ENCODE peak calls at places on chromosomes 2 and 18, in nine cellular contexts. One of them, this sample, is unnamed.

GRCh38 chr2:7510353-7510752 is 593.1 kb downstream of the RNF144A start:
- DNase-seq in HCT116: no peak
- DNase-seq in lower lobe of right lung: no peak
- DNase-seq in endothelial cell: no peak
- DNase-seq in AG04449: no peak
- DNase-seq in fibroblast of lung: no peak
- DNase-seq in B cell: no peak
- DNase-seq in CD4-positive, alpha-beta T cell: no peak
- DNase-seq in left ventricle myocardium inferior: no peak
- DNase-seq in this sample: no peak

GRCh38 chr2:212929971-212930370 is 221.4 kb downstream of the IKZF2 start:
- DNase-seq in B cell: no peak
- DNase-seq in AG04449: no peak
- DNase-seq in HCT116: no peak
- DNase-seq in endothelial cell: no peak
- DNase-seq in left ventricle myocardium inferior: no peak
- DNase-seq in lower lobe of right lung: no peak
- DNase-seq in CD4-positive, alpha-beta T cell: no peak
- DNase-seq in fibroblast of lung: no peak
- DNase-seq in this sample: no peak

GRCh38 chr2:69147841-69148533 is 135.0 kb downstream of the ANTXR1 start:
- DNase-seq in CD4-positive, alpha-beta T cell: no peak
- DNase-seq in fibroblast of lung: no peak
- DNase-seq in B cell: no peak
- DNase-seq in lower lobe of right lung: no peak
- DNase-seq in left ventricle myocardium inferior: no peak
- DNase-seq in endothelial cell: no peak
- DNase-seq in HCT116: no peak
- DNase-seq in AG04449: no peak
- DNase-seq in this sample: no peak

GRCh38 chr2:227439214-227439613 is 32.7 kb upstream of the AGFG1 start:
- DNase-seq in lower lobe of right lung: no peak
- DNase-seq in fibroblast of lung: no peak
- DNase-seq in endothelial cell: no peak
- DNase-seq in HCT116: no peak
- DNase-seq in B cell: no peak
- DNase-seq in CD4-positive, alpha-beta T cell: no peak
- DNase-seq in AG04449: no peak
- DNase-seq in left ventricle myocardium inferior: no peak
- DNase-seq in this sample: no peak

GRCh38 chr2:232352511-232353091 is 25.9 kb upstream of the ALPP start:
- DNase-seq in HCT116: no peak
- DNase-seq in B cell: no peak
- DNase-seq in CD4-positive, alpha-beta T cell: no peak
- DNase-seq in AG04449: no peak
- DNase-seq in endothelial cell: no peak
- DNase-seq in left ventricle myocardium inferior: no peak
- DNase-seq in lower lobe of right lung: peak
- DNase-seq in fibroblast of lung: no peak
- DNase-seq in this sample: no peak

GRCh38 chr2:67760995-67761394 is 301.8 kb downstream of the C1D start:
- DNase-seq in CD4-positive, alpha-beta T cell: no peak
- DNase-seq in left ventricle myocardium inferior: no peak
- DNase-seq in endothelial cell: no peak
- DNase-seq in fibroblast of lung: no peak
- DNase-seq in AG04449: no peak
- DNase-seq in HCT116: no peak
- DNase-seq in B cell: no peak
- DNase-seq in lower lobe of right lung: no peak
- DNase-seq in this sample: no peak

GRCh38 chr2:8482432-8482831 is 199.4 kb upstream of the ID2 start:
- DNase-seq in fibroblast of lung: no peak
- DNase-seq in left ventricle myocardium inferior: no peak
- DNase-seq in HCT116: no peak
- DNase-seq in CD4-positive, alpha-beta T cell: no peak
- DNase-seq in lower lobe of right lung: no peak
- DNase-seq in AG04449: no peak
- DNase-seq in endothelial cell: no peak
- DNase-seq in B cell: no peak
- DNase-seq in this sample: no peak

GRCh38 chr18:11660691-11661090 is 28.4 kb upstream of the GNAL start:
- DNase-seq in AG04449: no peak
- DNase-seq in endothelial cell: no peak
- DNase-seq in B cell: no peak
- DNase-seq in CD4-positive, alpha-beta T cell: no peak
- DNase-seq in lower lobe of right lung: no peak
- DNase-seq in fibroblast of lung: no peak
- DNase-seq in HCT116: no peak
- DNase-seq in left ventricle myocardium inferior: no peak
- DNase-seq in this sample: no peak

GRCh38 chr2:191391171-191391570 is 146.0 kb downstream of the MYO1B start:
- DNase-seq in fibroblast of lung: no peak
- DNase-seq in AG04449: no peak
- DNase-seq in lower lobe of right lung: no peak
- DNase-seq in B cell: no peak
- DNase-seq in CD4-positive, alpha-beta T cell: no peak
- DNase-seq in endothelial cell: no peak
- DNase-seq in HCT116: no peak
- DNase-seq in left ventricle myocardium inferior: no peak
- DNase-seq in this sample: no peak

GRCh38 chr2:170815746-170816498 is 765 bp upstream of the GAD1 start:
- DNase-seq in AG04449: no peak
- DNase-seq in HCT116: peak
- DNase-seq in lower lobe of right lung: peak
- DNase-seq in fibroblast of lung: peak
- DNase-seq in B cell: peak
- DNase-seq in endothelial cell: peak
- DNase-seq in left ventricle myocardium inferior: peak
- DNase-seq in CD4-positive, alpha-beta T cell: peak
- DNase-seq in this sample: peak

GRCh38 chr2:13260401-13260800 is 543.7 kb downstream of the TRIB2 start:
- DNase-seq in HCT116: no peak
- DNase-seq in CD4-positive, alpha-beta T cell: no peak
- DNase-seq in left ventricle myocardium inferior: no peak
- DNase-seq in lower lobe of right lung: no peak
- DNase-seq in endothelial cell: peak
- DNase-seq in AG04449: no peak
- DNase-seq in fibroblast of lung: no peak
- DNase-seq in B cell: no peak
- DNase-seq in this sample: no peak

GRCh38 chr2:15748736-15749323 is 157.2 kb downstream of the DDX1 start:
- DNase-seq in CD4-positive, alpha-beta T cell: no peak
- DNase-seq in HCT116: peak
- DNase-seq in endothelial cell: peak
- DNase-seq in B cell: no peak
- DNase-seq in fibroblast of lung: no peak
- DNase-seq in left ventricle myocardium inferior: no peak
- DNase-seq in AG04449: no peak
- DNase-seq in lower lobe of right lung: no peak
- DNase-seq in this sample: peak

GRCh38 chr2:122469147-122469546 is 713.7 kb downstream of the TSN start:
- DNase-seq in B cell: no peak
- DNase-seq in left ventricle myocardium inferior: no peak
- DNase-seq in endothelial cell: no peak
- DNase-seq in fibroblast of lung: no peak
- DNase-seq in AG04449: no peak
- DNase-seq in lower lobe of right lung: no peak
- DNase-seq in CD4-positive, alpha-beta T cell: no peak
- DNase-seq in HCT116: no peak
- DNase-seq in this sample: no peak

GRCh38 chr2:72985891-72986683 is 68.8 kb downstream of the EMX1 start:
- DNase-seq in left ventricle myocardium inferior: no peak
- DNase-seq in fibroblast of lung: no peak
- DNase-seq in HCT116: no peak
- DNase-seq in CD4-positive, alpha-beta T cell: no peak
- DNase-seq in lower lobe of right lung: peak
- DNase-seq in AG04449: no peak
- DNase-seq in endothelial cell: no peak
- DNase-seq in B cell: no peak
- DNase-seq in this sample: no peak

GRCh38 chr2:46167924-46168323 is 129.3 kb upstream of the EPAS1 start:
- DNase-seq in endothelial cell: no peak
- DNase-seq in AG04449: no peak
- DNase-seq in HCT116: no peak
- DNase-seq in B cell: no peak
- DNase-seq in CD4-positive, alpha-beta T cell: no peak
- DNase-seq in left ventricle myocardium inferior: no peak
- DNase-seq in fibroblast of lung: no peak
- DNase-seq in lower lobe of right lung: no peak
- DNase-seq in this sample: no peak

GRCh38 chr2:97957432-97958183 is 38.1 kb downstream of the TMEM131 start:
- DNase-seq in left ventricle myocardium inferior: no peak
- DNase-seq in fibroblast of lung: no peak
- DNase-seq in HCT116: no peak
- DNase-seq in AG04449: no peak
- DNase-seq in CD4-positive, alpha-beta T cell: no peak
- DNase-seq in lower lobe of right lung: no peak
- DNase-seq in B cell: no peak
- DNase-seq in endothelial cell: no peak
- DNase-seq in this sample: peak
- TF ChIP-seq CTCF in left ventricle myocardium inferior: no peak
- TF ChIP-seq CTCF in fibroblast of lung: no peak
- TF ChIP-seq CTCF in HCT116: no peak
- TF ChIP-seq CTCF in AG04449: no peak
- TF ChIP-seq CTCF in CD4-positive, alpha-beta T cell: no peak
- TF ChIP-seq CTCF in lower lobe of right lung: no peak
- TF ChIP-seq CTCF in B cell: no peak
- TF ChIP-seq CTCF in endothelial cell: no peak
- TF ChIP-seq CTCF in this sample: no peak

GRCh38 chr2:173271825-173272224 is 82.8 kb upstream of the CDCA7 start:
- DNase-seq in HCT116: no peak
- DNase-seq in lower lobe of right lung: no peak
- DNase-seq in B cell: no peak
- DNase-seq in fibroblast of lung: no peak
- DNase-seq in left ventricle myocardium inferior: no peak
- DNase-seq in endothelial cell: no peak
- DNase-seq in AG04449: no peak
- DNase-seq in CD4-positive, alpha-beta T cell: no peak
- DNase-seq in this sample: no peak

GRCh38 chr2:173271135-173271534 is 83.5 kb upstream of the CDCA7 start:
- DNase-seq in endothelial cell: no peak
- DNase-seq in left ventricle myocardium inferior: no peak
- DNase-seq in lower lobe of right lung: no peak
- DNase-seq in fibroblast of lung: no peak
- DNase-seq in HCT116: no peak
- DNase-seq in CD4-positive, alpha-beta T cell: no peak
- DNase-seq in AG04449: no peak
- DNase-seq in B cell: no peak
- DNase-seq in this sample: no peak

DNA sequence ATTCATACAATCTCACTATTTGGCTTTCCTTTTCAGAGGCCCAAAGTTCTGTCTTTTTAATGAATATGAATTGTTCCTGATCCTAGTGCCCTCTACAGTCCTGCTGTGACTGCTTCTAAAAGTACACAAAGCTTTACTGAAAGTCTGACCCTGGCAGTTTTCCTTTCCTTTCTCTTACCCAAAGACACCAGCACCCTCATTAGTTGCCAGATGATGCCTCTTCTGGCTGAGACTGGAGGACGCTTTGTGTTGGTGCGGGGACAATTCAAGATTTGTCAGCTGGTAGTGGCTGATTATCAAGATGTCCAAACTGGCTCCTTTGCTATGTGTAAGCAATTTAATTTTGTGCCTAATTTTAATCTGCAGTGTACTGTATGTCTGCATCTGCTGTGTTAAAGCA is 81.8 kb upstream of the CDCA7 start:
- DNase-seq in AG04449: no peak
- DNase-seq in left ventricle myocardium inferior: no peak
- DNase-seq in lower lobe of right lung: no peak
- DNase-seq in CD4-positive, alpha-beta T cell: no peak
- DNase-seq in B cell: no peak
- DNase-seq in endothelial cell: no peak
- DNase-seq in HCT116: no peak
- DNase-seq in fibroblast of lung: no peak
- DNase-seq in this sample: no peak
- TF ChIP-seq CTCF in AG04449: no peak
- TF ChIP-seq CTCF in left ventricle myocardium inferior: no peak
- TF ChIP-seq CTCF in lower lobe of right lung: no peak
- TF ChIP-seq CTCF in CD4-positive, alpha-beta T cell: no peak
- TF ChIP-seq CTCF in B cell: no peak
- TF ChIP-seq CTCF in endothelial cell: no peak
- TF ChIP-seq CTCF in HCT116: no peak
- TF ChIP-seq CTCF in fibroblast of lung: no peak
- TF ChIP-seq CTCF in this sample: no peak

GRCh38 chr18:54558609-54559585 is 32.1 kb upstream of the DYNAP start:
- DNase-seq in HCT116: no peak
- DNase-seq in CD4-positive, alpha-beta T cell: no peak
- DNase-seq in fibroblast of lung: peak
- DNase-seq in B cell: no peak
- DNase-seq in endothelial cell: peak
- DNase-seq in AG04449: no peak
- DNase-seq in left ventricle myocardium inferior: no peak
- DNase-seq in lower lobe of right lung: no peak
- DNase-seq in this sample: peak
- TF ChIP-seq CTCF in HCT116: peak
- TF ChIP-seq CTCF in CD4-positive, alpha-beta T cell: peak
- TF ChIP-seq CTCF in fibroblast of lung: peak
- TF ChIP-seq CTCF in B cell: peak
- TF ChIP-seq CTCF in endothelial cell: peak
- TF ChIP-seq CTCF in AG04449: peak
- TF ChIP-seq CTCF in left ventricle myocardium inferior: peak
- TF ChIP-seq CTCF in lower lobe of right lung: peak
- TF ChIP-seq CTCF in this sample: peak

DNA sequence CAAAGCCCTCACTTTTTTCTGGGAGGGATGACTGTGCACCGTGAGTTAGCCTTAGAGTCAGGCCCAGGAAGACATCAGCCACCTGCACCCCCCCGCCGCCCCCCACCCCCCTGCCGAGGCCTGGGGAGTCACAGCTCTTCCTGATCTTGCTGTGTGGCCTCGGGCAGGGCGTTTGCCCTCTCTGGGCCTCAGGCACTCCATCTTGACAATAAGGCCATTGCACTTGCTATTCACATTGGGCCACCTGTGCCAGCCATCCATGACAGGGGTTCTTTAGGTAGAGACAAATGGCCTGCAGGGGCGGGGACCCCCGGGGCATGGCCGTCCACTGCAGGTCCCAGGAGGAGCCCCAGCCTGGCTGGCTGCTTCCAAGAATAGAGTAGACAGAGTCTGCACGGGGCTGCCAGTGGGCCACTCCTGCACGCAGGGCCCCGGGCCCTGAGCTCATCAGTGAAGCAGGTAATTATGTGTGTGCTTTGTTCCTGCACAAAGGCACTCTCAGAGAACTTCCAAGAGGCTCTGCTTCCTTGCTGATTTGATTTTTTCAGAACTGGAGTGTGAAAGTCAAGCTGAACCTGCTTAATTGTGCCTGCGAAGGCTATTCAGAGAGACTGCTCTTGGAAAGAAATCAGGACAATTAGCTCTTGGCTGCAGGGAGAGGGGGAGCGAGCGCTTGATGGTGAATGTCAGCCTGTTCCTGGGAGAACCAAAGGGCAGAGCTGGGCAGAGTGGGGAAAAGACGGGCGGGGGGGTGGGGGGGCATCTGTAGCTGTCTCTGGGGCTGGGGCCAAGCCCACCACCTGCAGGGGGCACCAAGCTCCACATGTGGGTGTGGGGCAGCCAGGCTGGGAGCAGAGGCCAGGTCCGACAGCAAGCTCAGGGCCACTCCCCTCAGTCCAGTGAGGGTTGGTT is 40.3 kb downstream of the RRM2 start:
- DNase-seq in left ventricle myocardium inferior: no peak
- DNase-seq in HCT116: no peak
- DNase-seq in AG04449: no peak
- DNase-seq in CD4-positive, alpha-beta T cell: no peak
- DNase-seq in lower lobe of right lung: no peak
- DNase-seq in B cell: no peak
- DNase-seq in endothelial cell: peak
- DNase-seq in fibroblast of lung: no peak
- DNase-seq in this sample: no peak
- TF ChIP-seq CTCF in left ventricle myocardium inferior: peak
- TF ChIP-seq CTCF in HCT116: no peak
- TF ChIP-seq CTCF in AG04449: peak
- TF ChIP-seq CTCF in CD4-positive, alpha-beta T cell: no peak
- TF ChIP-seq CTCF in lower lobe of right lung: no peak
- TF ChIP-seq CTCF in B cell: no peak
- TF ChIP-seq CTCF in endothelial cell: no peak
- TF ChIP-seq CTCF in fibroblast of lung: no peak
- TF ChIP-seq CTCF in this sample: no peak

This sample was measured in GM13976.